ENCODE peak calls at places on chromosomes 16 and 17, in eight cellular contexts. A, N, F, J, R, M, L and S are unnamed samples.

GRCh38 chr17:72702998-72703397 is 389.5 kb downstream of the SLC39A11 start:
- DNase-seq in A (no peak), F (no peak), R (no peak), L (no peak), M (no peak), J (no peak), N (no peak), S (no peak)

GRCh38 chr17:63495471-63495870 is 18.6 kb downstream of the ACE start:
- DNase-seq in L (no peak), R (no peak), M (no peak), A (no peak), F (no peak), J (no peak), N (no peak), S (no peak)

GRCh38 chr17:2043785-2044184 is 2.0 kb downstream of the OVCA2 start:
- DNase-seq in N (no peak), J (no peak), A (no peak), L (no peak), M (no peak), F (peak), R (no peak), S (no peak)

GRCh38 chr16:86252596-86252995 is 257.7 kb upstream of the FOXF1 start:
- DNase-seq in R (peak), J (no peak), N (no peak), A (peak), M (no peak), F (peak), L (peak), S (no peak)

GRCh38 chr16:56450275-56450889 is 750 bp downstream of the NUDT21 start:
- DNase-seq in F (peak), R (no peak), J (no peak), A (no peak), N (no peak), M (no peak), L (no peak), S (no peak)

GRCh38 chr17:73410586-73411329 is 99.0 kb upstream of the CDC42EP4 start:
- DNase-seq in A (no peak), F (no peak), R (no peak), N (no peak), M (no peak), J (no peak), L (peak), S (no peak)

GRCh38 chr16:14486520-14487303 is 143.3 kb downstream of the PARN start:
- DNase-seq in J (no peak), R (peak), A (no peak), F (peak), N (no peak), M (peak), L (peak), S (peak)

GRCh38 chr17:75719732-75720131 is 1.5 kb upstream of the ITGB4 start:
- DNase-seq in M (no peak), R (no peak), L (no peak), F (no peak), A (no peak), J (no peak), N (no peak), S (no peak)

GRCh38 chr16:4058386-4058785 is 57.9 kb downstream of the ADCY9 start:
- DNase-seq in A (no peak), N (no peak), F (peak), L (no peak), R (no peak), M (no peak), J (no peak), S (no peak)

GRCh38 chr17:70137451-70138230 is 31.7 kb upstream of the KCNJ2 start:
- DNase-seq in R (no peak), M (peak), L (no peak), F (peak), A (peak), J (peak), N (peak), S (peak)

GRCh38 chr17:10059684-10060211 is 138.7 kb downstream of the GAS7 start:
- DNase-seq in J (no peak), N (peak), L (no peak), R (no peak), F (no peak), M (no peak), A (no peak), S (no peak)

GRCh38 chr17:73855933-73856332 is 211.7 kb upstream of the SDK2 start:
- DNase-seq in N (no peak), M (no peak), F (no peak), A (no peak), J (no peak), R (no peak), L (no peak), S (no peak)

GRCh38 chr17:32266389-32267269 is 997 bp downstream of the RHBDL3 start:
- DNase-seq in R (no peak), L (peak), J (no peak), F (peak), A (peak), M (no peak), N (peak), S (no peak)

GRCh38 chr16:19227643-19228042 is 57.9 kb upstream of the CLEC19A start:
- DNase-seq in J (no peak), F (no peak), R (no peak), M (no peak), L (no peak), N (no peak), A (no peak), S (no peak)

GRCh38 chr16:31061126-31061812 is 12.8 kb downstream of the ZNF668 start:
- DNase-seq in F (no peak), M (no peak), A (no peak), J (no peak), N (no peak), R (no peak), L (no peak), S (no peak)

GRCh38 chr16:49592507-49593422 is 219.2 kb downstream of the C16orf78 start:
- DNase-seq in F (peak), J (peak), N (peak), A (peak), L (peak), M (no peak), R (peak), S (peak)